ENCODE peak calls at places on chromosomes 7 and 10, in five cellular contexts. W, T, S, C and R are unnamed samples.
A peak's percentile ranks its signal among the peaks of the same experiment; 100 is the strongest.

GRCh38 chr7:23373151-23374004 is 74.2 kb downstream of the MALSU1 start:
- DNase-seq in S (no peak), C (no peak), W (no peak), T (no peak), R (no peak)

GRCh38 chr10:121002586-121003205 is 151.5 kb downstream of the WDR11 start:
- DNase-seq in T (no peak), W (no peak), S (no peak), C (peak; percentile 62), R (no peak)

GRCh38 chr10:121152033-121152432 is 300.9 kb downstream of the WDR11 start:
- DNase-seq in C (no peak), T (no peak), W (peak; percentile 52), S (no peak), R (no peak)

GRCh38 chr7:1758859-1759521 is 88.9 kb downstream of the ELFN1 start:
- DNase-seq in W (no peak), S (no peak), C (no peak), T (peak; percentile 50), R (no peak)

GRCh38 chr7:15508258-15508657 is 53.6 kb downstream of the AGMO start:
- DNase-seq in S (no peak), T (no peak), W (no peak), C (no peak), R (peak; percentile 10)

GRCh38 chr7:102255501-102255900 is 31.2 kb upstream of the SH2B2 start:
- DNase-seq in W (no peak), T (no peak), C (no peak), S (no peak), R (no peak)

GRCh38 chr7:133771778-133772421 is 355.2 kb upstream of the LRGUK start:
- DNase-seq in S (no peak), T (no peak), W (no peak), C (no peak), R (no peak)

GRCh38 chr7:30378275-30378674 is 93.9 kb downstream of the ZNRF2 start:
- DNase-seq in T (no peak), W (no peak), C (peak; percentile 4), S (no peak), R (no peak)

GRCh38 chr10:30092151-30092790 is 32.9 kb upstream of the JCAD start:
- DNase-seq in S (no peak), C (peak; percentile 14), W (no peak), T (no peak), R (peak; percentile 40)

GRCh38 chr10:51895209-51895608 is 195.8 kb upstream of the CSTF2T start:
- DNase-seq in W (no peak), T (no peak), S (no peak), C (peak; percentile 87), R (peak; percentile 78)

GRCh38 chr7:117129538-117129955 is 176.2 kb downstream of the ST7 start:
- DNase-seq in C (no peak), T (no peak), S (no peak), W (no peak), R (no peak)

GRCh38 chr10:54284526-54285193 is 516.4 kb downstream of the PCDH15 start:
- DNase-seq in S (no peak), T (no peak), C (no peak), W (no peak), R (peak; percentile 1)

GRCh38 chr10:116469437-116469836 is 41.8 kb downstream of the PNLIPRP3 start:
- DNase-seq in W (no peak), T (no peak), S (no peak), C (peak; percentile 41), R (peak; percentile 19)

GRCh38 chr7:71254751-71255150 is 122.8 kb downstream of the GALNT17 start:
- DNase-seq in S (no peak), T (no peak), C (no peak), W (no peak), R (no peak)

GRCh38 chr10:52459097-52459496 is 145.0 kb downstream of the DKK1 start:
- DNase-seq in T (no peak), C (no peak), S (no peak), W (no peak), R (no peak)

GRCh38 chr10:34689053-34689452 is 126.0 kb downstream of the PARD3 start:
- DNase-seq in W (no peak), T (no peak), S (no peak), C (no peak), R (no peak)

GRCh38 chr7:158748335-158748734 is 43.7 kb upstream of the NCAPG2 start:
- DNase-seq in T (peak; percentile 6), W (no peak), C (no peak), S (no peak), R (no peak)

GRCh38 chr10:5710854-5711253 is 26.2 kb downstream of the TASOR2 start:
- DNase-seq in C (no peak), T (no peak), W (no peak), S (no peak), R (no peak)

GRCh38 chr10:3542185-3542611 is 242.8 kb downstream of the KLF6 start:
- DNase-seq in W (no peak), T (no peak), C (peak; percentile 64), S (no peak), R (peak; percentile 59)

GRCh38 chr10:91924212-91925021 is 847 bp downstream of the BTAF1 start:
- DNase-seq in S (no peak), W (no peak), T (no peak), C (peak; percentile 58), R (peak; percentile 58)

GRCh38 chr10:26334932-26335573 is 103.1 kb upstream of the APBB1IP start:
- DNase-seq in W (peak; percentile 76), S (peak; percentile 55), C (peak; percentile 83), T (peak; percentile 58), R (peak; percentile 50)

GRCh38 chr7:68865351-68865885 is 732.9 kb upstream of the AUTS2 start:
- DNase-seq in C (no peak), S (no peak), W (no peak), T (no peak), R (no peak)

DNA sequence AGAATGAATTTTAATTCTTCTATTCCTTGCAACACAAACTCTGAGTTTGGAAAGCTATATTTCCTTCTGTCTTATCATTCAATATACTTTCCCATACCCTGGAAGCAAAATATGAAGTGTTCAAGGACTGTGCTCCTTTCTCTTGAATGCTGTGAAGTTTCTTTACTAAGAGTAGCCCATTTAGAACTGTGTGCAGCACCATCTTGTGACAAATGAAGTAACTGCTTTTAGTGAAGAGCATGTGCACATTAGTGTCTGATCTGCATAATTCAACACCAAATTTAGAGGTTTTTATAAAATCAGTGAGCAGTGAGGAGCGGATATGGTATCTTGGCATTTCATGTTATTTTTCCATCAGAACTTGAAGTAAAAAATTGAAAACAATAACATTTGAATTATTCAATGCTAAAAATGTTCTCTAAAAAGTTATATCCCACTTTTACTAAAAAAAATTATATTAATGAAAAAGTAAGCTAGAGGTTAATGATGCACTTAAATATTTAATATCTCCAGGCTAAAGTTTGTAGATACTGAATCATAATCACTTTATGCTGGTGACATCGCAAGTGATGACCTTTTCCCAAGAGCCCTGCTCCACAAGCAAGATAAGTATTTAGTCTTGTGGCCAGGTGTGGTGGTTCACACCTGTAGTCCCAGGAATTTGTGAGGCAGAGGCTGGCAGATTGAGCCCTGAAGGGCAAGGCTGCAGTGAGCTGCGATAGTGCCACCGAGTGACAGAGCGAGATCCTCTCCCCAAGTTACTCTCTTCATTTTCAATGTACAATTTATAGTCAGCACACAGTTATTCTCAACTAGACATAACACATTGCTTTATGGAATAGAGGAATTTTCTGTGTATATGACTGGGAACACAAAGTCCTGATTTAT is 108.8 kb upstream of the PCLO start:
- DNase-seq in S (peak; percentile 24), C (peak; percentile 32), W (no peak), T (no peak), R (peak; percentile 70)
- H2BK12ac ChIP-seq in S (no peak overlapping the region), C (no peak overlapping the region), W (no peak overlapping the region), T (no peak overlapping the region), R (no peak overlapping the region)

GRCh38 chr7:130413201-130413600 is 27.6 kb downstream of the CEP41 start:
- DNase-seq in T (no peak), S (no peak), W (no peak), C (no peak), R (no peak)

GRCh38 chr7:130409067-130409721 is 28.9 kb downstream of the CPA1 start:
- DNase-seq in C (peak; percentile 65), S (no peak), T (no peak), W (no peak), R (peak; percentile 57)

GRCh38 chr7:130415019-130415418 is 25.8 kb downstream of the CEP41 start:
- DNase-seq in S (no peak), C (no peak), T (no peak), W (no peak), R (no peak)

DNA sequence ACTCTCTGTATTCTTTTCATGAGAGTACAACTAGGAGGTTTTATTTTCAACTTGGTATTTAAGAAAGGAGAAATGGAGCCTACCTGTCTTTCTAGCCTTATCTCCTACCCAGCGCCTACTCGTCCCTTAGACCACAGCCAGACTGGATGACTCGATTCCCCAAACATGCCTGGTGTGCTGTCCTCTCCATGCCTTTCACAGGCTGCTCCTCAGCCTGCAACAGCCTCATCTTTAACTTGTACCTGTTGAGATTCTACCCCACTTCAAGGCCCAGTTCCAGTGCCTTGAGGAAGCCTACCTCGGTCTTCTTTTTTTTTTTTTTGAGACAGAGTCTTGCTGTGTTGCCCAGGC is 29.4 kb downstream of the CPA1 start:
- DNase-seq in S (no peak), C (peak; percentile 59), T (no peak), W (no peak), R (no peak)
- H3K14ac ChIP-seq in S (no peak overlapping the region), C (peak overlapping the region; percentile 86), T (no peak overlapping the region), W (no peak overlapping the region), R (no peak overlapping the region)

GRCh38 chr7:24715661-24716479 is 41.4 kb downstream of the GSDME start:
- DNase-seq in C (peak; percentile 36), W (peak; percentile 71), S (no peak), T (peak; percentile 56), R (peak; percentile 61)
- H3K4me2 ChIP-seq in C (no peak overlapping the region), W (no peak overlapping the region), S (no peak overlapping the region), T (no peak overlapping the region), R (no peak overlapping the region)

DNA sequence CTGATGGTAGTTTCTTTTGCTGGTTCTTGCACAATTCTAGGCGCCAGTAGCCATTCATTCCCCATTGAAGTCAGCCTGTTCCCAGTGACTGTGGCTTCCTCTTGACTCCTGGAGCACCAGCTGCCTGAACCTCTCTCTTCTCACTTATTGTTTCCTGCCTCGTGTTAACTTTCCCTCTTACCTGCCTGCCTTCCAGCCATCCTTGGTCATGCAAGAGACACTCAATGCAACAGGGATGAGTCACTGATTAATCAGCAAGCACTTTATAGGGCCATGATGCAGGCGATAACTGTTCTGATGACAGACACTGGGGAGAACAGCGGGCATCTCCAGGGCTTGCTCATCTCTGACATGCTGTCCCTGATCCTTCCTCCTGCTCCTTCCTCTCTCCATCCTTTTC is 122.0 kb downstream of the PLCE1 start:
- DNase-seq in W (no peak), T (no peak), C (peak; percentile 3), S (no peak), R (peak; percentile 40)
- H2BK12ac ChIP-seq in W (no peak overlapping the region), T (no peak overlapping the region), C (no peak overlapping the region), S (no peak overlapping the region), R (no peak overlapping the region)

DNA sequence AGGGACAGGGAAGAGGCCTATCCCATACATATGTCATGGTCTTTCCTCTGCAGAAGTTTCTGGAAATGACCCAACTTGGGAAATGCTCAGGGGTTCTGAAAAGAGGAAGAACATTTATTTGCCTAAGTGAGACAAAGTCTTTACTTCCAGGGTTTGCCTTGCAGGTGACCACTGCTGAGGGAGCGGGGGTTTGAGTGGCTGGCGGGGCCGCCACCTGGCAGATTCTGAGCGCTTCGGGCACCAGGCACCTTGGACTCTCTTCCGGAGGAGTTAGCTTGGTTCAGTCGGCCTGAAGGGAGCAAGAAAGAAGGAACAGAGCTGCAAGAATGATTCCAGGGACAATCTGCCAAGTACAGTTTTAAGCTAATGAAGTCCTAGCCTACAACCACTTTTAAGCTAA is 18.5 kb downstream of the CPA1 start:
- DNase-seq in S (no peak), W (no peak), C (no peak), T (no peak), R (no peak)
- H3K14ac ChIP-seq in S (no peak overlapping the region), W (no peak overlapping the region), C (peak overlapping the region; percentile 9), T (no peak overlapping the region), R (no peak overlapping the region)

GRCh38 chr10:119118231-119118630 is 14.3 kb downstream of the DENND10 start:
- DNase-seq in W (no peak), T (no peak), C (no peak), S (no peak), R (no peak)
- H3K4me2 ChIP-seq in W (no peak overlapping the region), T (no peak overlapping the region), C (no peak overlapping the region), S (no peak overlapping the region), R (no peak overlapping the region)